ENCODE peak calls at places on chromosomes 6 and 20, in eight cellular contexts. One of them, this sample, is unnamed.

GRCh38 chr6:135073217-135073616 is 18.6 kb upstream of the HBS1L start:
- DNase-seq in C1 segment of cervical spinal cord: no peak
- DNase-seq in NCI-H446: no peak
- DNase-seq in stimulated activated CD8-positive, alpha-beta memory T cell treated with anti-CD3 and anti-CD28 coated beads, Interleukin-2, amount 100 ng/mL, for 1 hour: no peak
- DNase-seq in T-cell: no peak
- DNase-seq in hippocampal formation: no peak
- DNase-seq in H4: no peak
- DNase-seq in activated T-cell treated with anti-CD3 and anti-CD28 coated beads, Interleukin-2, amount 50 U/mL, for 1 hour: no peak
- DNase-seq in this sample: no peak

GRCh38 chr20:41287327-41287726 is 30.2 kb downstream of the ZHX3 start:
- DNase-seq in stimulated activated CD8-positive, alpha-beta memory T cell treated with anti-CD3 and anti-CD28 coated beads, Interleukin-2, amount 100 ng/mL, for 1 hour: no peak
- DNase-seq in C1 segment of cervical spinal cord: no peak
- DNase-seq in H4: no peak
- DNase-seq in T-cell: no peak
- DNase-seq in hippocampal formation: no peak
- DNase-seq in NCI-H446: no peak
- DNase-seq in activated T-cell treated with anti-CD3 and anti-CD28 coated beads, Interleukin-2, amount 50 U/mL, for 1 hour: no peak
- DNase-seq in this sample: no peak

GRCh38 chr6:72931325-72931903 is 293.9 kb downstream of the KHDC1L start:
- DNase-seq in hippocampal formation: no peak
- DNase-seq in activated T-cell treated with anti-CD3 and anti-CD28 coated beads, Interleukin-2, amount 50 U/mL, for 1 hour: no peak
- DNase-seq in NCI-H446: peak; percentile 34
- DNase-seq in T-cell: no peak
- DNase-seq in C1 segment of cervical spinal cord: no peak
- DNase-seq in H4: no peak
- DNase-seq in stimulated activated CD8-positive, alpha-beta memory T cell treated with anti-CD3 and anti-CD28 coated beads, Interleukin-2, amount 100 ng/mL, for 1 hour: no peak
- DNase-seq in this sample: no peak

GRCh38 chr20:50274570-50275430 is 84.2 kb downstream of the CEBPB start:
- DNase-seq in hippocampal formation: peak; percentile 71
- DNase-seq in NCI-H446: no peak
- DNase-seq in stimulated activated CD8-positive, alpha-beta memory T cell treated with anti-CD3 and anti-CD28 coated beads, Interleukin-2, amount 100 ng/mL, for 1 hour: no peak
- DNase-seq in H4: no peak
- DNase-seq in C1 segment of cervical spinal cord: peak; percentile 78
- DNase-seq in T-cell: no peak
- DNase-seq in activated T-cell treated with anti-CD3 and anti-CD28 coated beads, Interleukin-2, amount 50 U/mL, for 1 hour: no peak
- DNase-seq in this sample: peak; percentile 49

GRCh38 chr6:166036321-166037105 is 131.1 kb downstream of the TBXT start:
- DNase-seq in T-cell: no peak
- DNase-seq in C1 segment of cervical spinal cord: no peak
- DNase-seq in hippocampal formation: no peak
- DNase-seq in activated T-cell treated with anti-CD3 and anti-CD28 coated beads, Interleukin-2, amount 50 U/mL, for 1 hour: no peak
- DNase-seq in NCI-H446: no peak
- DNase-seq in H4: no peak
- DNase-seq in stimulated activated CD8-positive, alpha-beta memory T cell treated with anti-CD3 and anti-CD28 coated beads, Interleukin-2, amount 100 ng/mL, for 1 hour: no peak
- DNase-seq in this sample: no peak

GRCh38 chr6:156647440-156647839 is 129.7 kb upstream of the ARID1B start:
- DNase-seq in H4: no peak
- DNase-seq in hippocampal formation: no peak
- DNase-seq in NCI-H446: no peak
- DNase-seq in stimulated activated CD8-positive, alpha-beta memory T cell treated with anti-CD3 and anti-CD28 coated beads, Interleukin-2, amount 100 ng/mL, for 1 hour: no peak
- DNase-seq in activated T-cell treated with anti-CD3 and anti-CD28 coated beads, Interleukin-2, amount 50 U/mL, for 1 hour: no peak
- DNase-seq in C1 segment of cervical spinal cord: no peak
- DNase-seq in T-cell: no peak
- DNase-seq in this sample: no peak

GRCh38 chr6:131041814-131042213 is 21.2 kb downstream of the EPB41L2 start:
- DNase-seq in activated T-cell treated with anti-CD3 and anti-CD28 coated beads, Interleukin-2, amount 50 U/mL, for 1 hour: no peak
- DNase-seq in stimulated activated CD8-positive, alpha-beta memory T cell treated with anti-CD3 and anti-CD28 coated beads, Interleukin-2, amount 100 ng/mL, for 1 hour: no peak
- DNase-seq in H4: no peak
- DNase-seq in hippocampal formation: no peak
- DNase-seq in NCI-H446: no peak
- DNase-seq in T-cell: no peak
- DNase-seq in C1 segment of cervical spinal cord: no peak
- DNase-seq in this sample: no peak

GRCh38 chr6:136969433-136969832 is 47.3 kb downstream of the SLC35D3 start:
- DNase-seq in NCI-H446: no peak
- DNase-seq in C1 segment of cervical spinal cord: no peak
- DNase-seq in H4: no peak
- DNase-seq in stimulated activated CD8-positive, alpha-beta memory T cell treated with anti-CD3 and anti-CD28 coated beads, Interleukin-2, amount 100 ng/mL, for 1 hour: no peak
- DNase-seq in activated T-cell treated with anti-CD3 and anti-CD28 coated beads, Interleukin-2, amount 50 U/mL, for 1 hour: no peak
- DNase-seq in hippocampal formation: no peak
- DNase-seq in T-cell: no peak
- DNase-seq in this sample: no peak

GRCh38 chr6:39777218-39777617 is 15.0 kb upstream of the DAAM2 start:
- DNase-seq in NCI-H446: no peak
- DNase-seq in hippocampal formation: no peak
- DNase-seq in T-cell: no peak
- DNase-seq in C1 segment of cervical spinal cord: no peak
- DNase-seq in H4: no peak
- DNase-seq in stimulated activated CD8-positive, alpha-beta memory T cell treated with anti-CD3 and anti-CD28 coated beads, Interleukin-2, amount 100 ng/mL, for 1 hour: no peak
- DNase-seq in activated T-cell treated with anti-CD3 and anti-CD28 coated beads, Interleukin-2, amount 50 U/mL, for 1 hour: no peak
- DNase-seq in this sample: no peak

This sample was measured in substantia nigra.